ENCODE peak calls at places on chromosomes 5 and 9, in nine cellular contexts. K is kidney, F is psoas muscle, A is WTC11, O is left ventricle myocardium inferior, H is fibroblast of pulmonary artery, E is H9, U is dorsolateral prefrontal cortex, B is GM10248. M is an unnamed sample.

GRCh38 chr9:36316629-36317317 is 58.5 kb upstream of the GNE start:
- DNase-seq in K (no peak), F (no peak), A (no peak), O (no peak), H (peak; percentile 84), E (no peak), U (peak; percentile 73), B (no peak), M (no peak)

GRCh38 chr5:159224471-159224870 is 15.1 kb upstream of the RNF145 start:
- DNase-seq in K (no peak), F (no peak), A (no peak), O (no peak), H (no peak), E (no peak), U (no peak), B (no peak), M (no peak)

GRCh38 chr5:142463880-142464279 is 139.1 kb upstream of the SPRY4 start:
- DNase-seq in K (no peak), F (no peak), A (no peak), O (no peak), H (no peak), E (no peak), U (no peak), B (no peak), M (no peak)

GRCh38 chr5:148684528-148684927 is 30.2 kb upstream of the HTR4 start:
- DNase-seq in K (no peak), F (no peak), A (no peak), O (no peak), H (peak; percentile 3), E (no peak), U (no peak), B (no peak), M (no peak)

GRCh38 chr9:125529589-125530515 is 177.2 kb downstream of the MAPKAP1 start:
- DNase-seq in K (no peak), F (no peak), A (no peak), O (no peak), H (no peak), E (no peak), U (no peak), B (peak; percentile 37), M (no peak)

GRCh38 chr5:107486489-107486888 is 184.2 kb downstream of the EFNA5 start:
- DNase-seq in K (no peak), F (no peak), A (no peak), O (no peak), H (peak; percentile 69), E (no peak), U (no peak), B (peak; percentile 20), M (peak; percentile 81)

GRCh38 chr5:78908173-78908901 is 76.8 kb downstream of the ARSB start:
- DNase-seq in K (no peak), F (peak; percentile 57), A (peak; percentile 38), O (peak; percentile 68), H (peak; percentile 68), E (peak; percentile 73), U (no peak), B (no peak), M (no peak)

GRCh38 chr9:87327567-87328125 is 170.0 kb upstream of the DAPK1 start:
- DNase-seq in K (no peak), F (no peak), A (no peak), O (no peak), H (no peak), E (no peak), U (no peak), B (no peak), M (no peak)

GRCh38 chr5:33439905-33440481 is 772 bp upstream of the TARS1 start:
- DNase-seq in K (no peak), F (no peak), A (no peak), O (no peak), H (no peak), E (no peak), U (no peak), B (no peak), M (no peak)

GRCh38 chr9:131010482-131011273 is 1.7 kb downstream of the LAMC3 start:
- DNase-seq in K (no peak), F (peak; percentile 15), A (no peak), O (no peak), H (no peak), E (no peak), U (no peak), B (no peak), M (no peak)

GRCh38 chr5:137627293-137627692 is 108.6 kb downstream of the KLHL3 start:
- DNase-seq in K (no peak), F (no peak), A (no peak), O (no peak), H (no peak), E (no peak), U (no peak), B (no peak), M (no peak)

GRCh38 chr9:9142001-9142400 is 1342.4 kb upstream of the DMAC1 start:
- DNase-seq in K (no peak), F (no peak), A (peak; percentile 24), O (no peak), H (no peak), E (peak; percentile 30), U (no peak), B (no peak), M (no peak)

GRCh38 chr5:113253037-113253436 is 181.8 kb downstream of the TSSK1B start:
- DNase-seq in K (no peak), F (no peak), A (no peak), O (no peak), H (no peak), E (no peak), U (no peak), B (no peak), M (no peak)

GRCh38 chr9:21681641-21682040 is 120.8 kb upstream of the MTAP start:
- DNase-seq in K (no peak), F (no peak), A (no peak), O (no peak), H (peak; percentile 65), E (no peak), U (no peak), B (no peak), M (no peak)

GRCh38 chr5:1239514-1240251 is 14.5 kb downstream of the SLC6A18 start:
- DNase-seq in K (no peak), F (no peak), A (no peak), O (no peak), H (no peak), E (no peak), U (no peak), B (no peak), M (no peak)

GRCh38 chr5:1235838-1236237 is 10.7 kb downstream of the SLC6A18 start:
- DNase-seq in K (no peak), F (no peak), A (no peak), O (no peak), H (no peak), E (no peak), U (no peak), B (no peak), M (no peak)

GRCh38 chr5:1231354-1231905 is 6.2 kb downstream of the SLC6A18 start:
- DNase-seq in K (no peak), F (no peak), A (no peak), O (no peak), H (no peak), E (no peak), U (no peak), B (no peak), M (no peak)

GRCh38 chr5:1232780-1233179 is 7.6 kb downstream of the SLC6A18 start:
- DNase-seq in K (no peak), F (no peak), A (no peak), O (no peak), H (no peak), E (no peak), U (no peak), B (no peak), M (no peak)

GRCh38 chr5:1235379-1235778 is 10.2 kb downstream of the SLC6A18 start:
- DNase-seq in K (no peak), F (no peak), A (no peak), O (no peak), H (no peak), E (no peak), U (no peak), B (no peak), M (no peak)
- TF ChIP-seq CTCF in K (no peak), F (no peak), A (no peak), O (no peak), H (no peak), E (peak; percentile 24), U (no peak), B (no peak), M (no peak)

GRCh38 chr5:179908528-179908927 is 831 bp upstream of the TBC1D9B start:
- DNase-seq in K (peak; percentile 79), F (peak; percentile 58), A (peak; percentile 83), O (no peak), H (no peak), E (peak; percentile 90), U (no peak), B (no peak), M (peak; percentile 20)
- TF ChIP-seq CTCF in K (no peak), F (no peak), A (no peak), O (no peak), H (peak; percentile 12), E (peak; percentile 66), U (no peak), B (peak; percentile 21), M (no peak)

DNA sequence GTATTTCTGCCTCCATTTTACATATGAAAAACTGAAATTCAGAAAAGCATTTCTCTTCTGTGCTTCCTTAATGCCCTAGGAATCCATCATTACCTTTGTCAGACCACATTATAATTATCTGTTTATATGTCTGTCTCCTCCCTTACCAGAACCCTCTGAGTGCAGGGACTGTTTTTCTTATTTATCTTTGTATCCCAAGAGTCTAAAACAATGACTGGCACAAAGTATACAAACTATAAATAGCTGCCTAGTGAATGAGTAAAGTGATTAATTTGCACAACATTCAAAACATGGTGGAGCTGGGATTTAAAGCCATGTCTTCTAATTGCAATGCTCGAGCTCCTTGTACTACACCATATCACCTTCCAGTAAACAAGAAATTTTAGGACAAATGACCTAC is 49.3 kb upstream of the HK3 start:
- DNase-seq in K (no peak), F (no peak), A (no peak), O (no peak), H (peak; percentile 37), E (no peak), U (no peak), B (no peak), M (no peak)
- TF ChIP-seq CTCF in K (no peak), F (no peak), A (no peak), O (no peak), H (no peak), E (no peak), U (no peak), B (no peak), M (no peak)

GRCh38 chr9:127828262-127829031 is 25.8 kb downstream of the FPGS start:
- DNase-seq in K (peak; percentile 97), F (peak; percentile 94), A (peak; percentile 98), O (peak; percentile 93), H (peak; percentile 80), E (peak; percentile 96), U (peak; percentile 46), B (no peak), M (no peak)

GRCh38 chr9:127829205-127829935 is 25.1 kb downstream of the ENG start:
- DNase-seq in K (no peak), F (no peak), A (no peak), O (no peak), H (no peak), E (no peak), U (no peak), B (no peak), M (no peak)

GRCh38 chr9:127826253-127826913 is 23.7 kb downstream of the FPGS start:
- DNase-seq in K (peak; percentile 47), F (no peak), A (no peak), O (no peak), H (no peak), E (no peak), U (no peak), B (no peak), M (no peak)

GRCh38 chr9:127822108-127822507 is 19.4 kb downstream of the FPGS start:
- DNase-seq in K (no peak), F (no peak), A (no peak), O (no peak), H (no peak), E (no peak), U (no peak), B (no peak), M (no peak)

GRCh38 chr9:127825319-127826051 is 22.8 kb downstream of the FPGS start:
- DNase-seq in K (peak; percentile 89), F (peak; percentile 83), A (peak; percentile 97), O (peak; percentile 58), H (no peak), E (peak; percentile 95), U (no peak), B (no peak), M (peak; percentile 21)
- TF ChIP-seq CTCF in K (peak; percentile 36), F (peak; percentile 39), A (peak; percentile 71), O (peak; percentile 57), H (no peak), E (peak; percentile 87), U (peak; percentile 29), B (peak; percentile 19), M (no peak)